ENCODE peak calls at places on chromosomes 13 and 19, in six cellular contexts. W is IMR-90, R is neuronal stem cell, V is mesenchymal stem cell, H is H1, Z is H9. Q is an unnamed sample.

GRCh38 chr19:18468517-18468916 is 30.6 kb upstream of the ISYNA1 start:
- DNase-seq in W (no peak), R (no peak), V (no peak), H (no peak), Z (no peak), Q (no peak)

GRCh38 chr19:8515317-8515716 is 1.4 kb upstream of the ZNF414 start:
- DNase-seq in W (no peak), R (no peak), V (no peak), H (no peak), Z (no peak), Q (no peak)

GRCh38 chr13:38686635-38687245 is at the start of gene FREM2:
- DNase-seq in W (no peak), R (peak; percentile 92), V (peak; percentile 47), H (peak; percentile 91), Z (peak; percentile 97), Q (peak; percentile 60)

GRCh38 chr13:53069800-53070199 is 41.2 kb downstream of the OLFM4 start:
- DNase-seq in W (no peak), R (no peak), V (no peak), H (no peak), Z (no peak), Q (no peak)

GRCh38 chr19:35414442-35414841 is 33.6 kb upstream of the FFAR2 start:
- DNase-seq in W (no peak), R (no peak), V (no peak), H (no peak), Z (no peak), Q (no peak)

GRCh38 chr13:77375554-77375953 is 48.7 kb upstream of the MYCBP2 start:
- DNase-seq in W (no peak), R (no peak), V (no peak), H (no peak), Z (no peak), Q (no peak)

GRCh38 chr13:105139380-105140285 is 1395.8 kb downstream of the EFNB2 start:
- DNase-seq in W (peak; percentile 62), R (no peak), V (peak; percentile 8), H (no peak), Z (peak; percentile 43), Q (peak; percentile 56)

GRCh38 chr13:19818223-19818842 is 35.6 kb upstream of the PSPC1 start:
- DNase-seq in W (no peak), R (peak; percentile 36), V (peak; percentile 28), H (peak; percentile 77), Z (peak; percentile 94), Q (peak; percentile 93)

GRCh38 chr19:48059331-48059730 is 15.5 kb upstream of the CABP5 start:
- DNase-seq in W (no peak), R (no peak), V (no peak), H (no peak), Z (no peak), Q (no peak)

GRCh38 chr13:98014766-98015165 is 61.3 kb downstream of the IPO5 start:
- DNase-seq in W (peak; percentile 93), R (no peak), V (peak; percentile 93), H (no peak), Z (no peak), Q (peak; percentile 54)

GRCh38 chr13:32632343-32632910 is 46.2 kb downstream of the PDS5B start:
- DNase-seq in W (no peak), R (no peak), V (no peak), H (no peak), Z (no peak), Q (no peak)

GRCh38 chr13:64935441-64935840 is 2294.7 kb downstream of the PCDH9 start:
- DNase-seq in W (no peak), R (no peak), V (no peak), H (no peak), Z (no peak), Q (no peak)

GRCh38 chr13:41470187-41470586 is 12.8 kb downstream of the RGCC start:
- DNase-seq in W (no peak), R (no peak), V (no peak), H (no peak), Z (no peak), Q (peak; percentile 37)

GRCh38 chr19:44653977-44654784 is 10.5 kb downstream of the PVR start:
- DNase-seq in W (peak; percentile 43), R (peak; percentile 23), V (peak; percentile 52), H (no peak), Z (peak; percentile 78), Q (peak; percentile 54)

GRCh38 chr19:34224996-34225658 is 29.2 kb upstream of the GARRE1 start:
- DNase-seq in W (peak; percentile 70), R (no peak), V (peak; percentile 39), H (no peak), Z (no peak), Q (no peak)

GRCh38 chr19:703329-703650 is 5.4 kb upstream of the PALM start:
- DNase-seq in W (no peak), R (no peak), V (no peak), H (no peak), Z (no peak), Q (no peak)
- H4K91ac ChIP-seq in W (no peak overlapping the region), R (no peak overlapping the region), V (no peak overlapping the region), H (peak overlapping the region; percentile 89), Z (no peak overlapping the region), Q (no peak overlapping the region)

GRCh38 chr13:48655291-48655690 is 1.6 kb downstream of the CYSLTR2 start:
- DNase-seq in W (no peak), R (no peak), V (no peak), H (no peak), Z (no peak), Q (no peak)
- H4K91ac ChIP-seq in W (no peak overlapping the region), R (no peak overlapping the region), V (no peak overlapping the region), H (no peak overlapping the region), Z (no peak overlapping the region), Q (peak overlapping the region; percentile 45)

GRCh38 chr13:87889241-87889640 is 218.1 kb downstream of the SLITRK5 start:
- DNase-seq in W (no peak), R (no peak), V (no peak), H (no peak), Z (no peak), Q (no peak)
- H4K91ac ChIP-seq in W (no peak overlapping the region), R (no peak overlapping the region), V (no peak overlapping the region), H (no peak overlapping the region), Z (no peak overlapping the region), Q (no peak overlapping the region)

GRCh38 chr19:31759359-31759758 is 410.1 kb upstream of the TSHZ3 start:
- DNase-seq in W (no peak), R (no peak), V (no peak), H (no peak), Z (no peak), Q (no peak)
- H4K91ac ChIP-seq in W (no peak overlapping the region), R (no peak overlapping the region), V (no peak overlapping the region), H (no peak overlapping the region), Z (no peak overlapping the region), Q (no peak overlapping the region)

DNA sequence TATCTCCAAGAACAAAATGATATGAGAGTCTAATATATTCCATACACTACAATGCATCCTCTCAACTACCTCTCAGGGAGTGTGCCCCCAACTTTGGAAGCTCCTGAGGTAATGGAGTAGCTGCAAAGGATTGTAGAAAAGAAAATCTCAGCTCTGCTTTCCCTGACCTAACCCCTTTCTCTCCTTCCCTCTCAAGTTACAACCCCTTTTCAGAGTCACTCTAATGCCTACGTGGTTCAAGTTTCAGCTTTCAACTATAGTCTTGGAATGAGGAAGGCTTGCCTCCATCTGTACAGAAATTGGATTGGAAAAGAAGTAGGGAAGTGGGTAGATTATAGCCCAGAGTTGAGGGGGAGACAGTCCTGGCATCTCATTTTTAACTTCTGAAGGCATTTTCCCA is 256.0 kb downstream of the PCDH9 start:
- DNase-seq in W (peak; percentile 13), R (no peak), V (no peak), H (no peak), Z (no peak), Q (no peak)
- H4K91ac ChIP-seq in W (no peak overlapping the region), R (no peak overlapping the region), V (no peak overlapping the region), H (no peak overlapping the region), Z (no peak overlapping the region), Q (no peak overlapping the region)

DNA sequence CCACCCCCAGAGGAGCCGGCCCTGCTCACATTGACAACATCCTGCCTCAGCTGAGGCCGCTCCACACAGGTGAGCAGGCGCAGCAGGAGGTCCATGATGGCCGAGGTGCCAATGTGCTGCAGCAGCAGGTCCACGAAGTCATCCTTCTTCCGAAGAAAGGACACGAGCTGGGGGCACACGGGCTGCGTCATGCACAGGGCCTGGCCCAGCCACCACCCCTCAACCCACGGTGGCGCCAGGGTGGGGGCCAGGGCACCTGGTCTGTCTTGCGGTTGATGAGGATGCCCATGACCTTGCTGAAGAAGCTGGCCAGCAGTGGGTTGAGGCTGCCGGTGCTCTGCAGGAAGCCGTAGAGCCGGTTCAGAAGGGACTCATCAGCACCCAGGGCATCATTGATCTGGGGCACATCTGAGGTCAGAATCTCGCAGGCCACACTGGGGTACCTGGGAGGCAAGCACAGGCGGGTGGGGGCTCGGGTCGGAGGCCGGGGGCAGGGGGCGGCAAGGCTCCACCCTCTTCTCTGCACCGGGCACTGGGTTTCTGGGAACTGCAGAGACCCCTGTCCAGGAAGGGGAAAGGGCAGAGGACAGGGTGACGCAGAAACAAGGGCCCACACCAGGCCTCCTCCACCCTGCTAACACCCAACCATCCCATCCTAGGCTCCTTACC is 13.4 kb downstream of the PPP6R1 start:
- DNase-seq in W (no peak), R (no peak), V (no peak), H (no peak), Z (no peak), Q (no peak)
- H4K91ac ChIP-seq in W (no peak overlapping the region), R (no peak overlapping the region), V (no peak overlapping the region), H (no peak overlapping the region), Z (no peak overlapping the region), Q (no peak overlapping the region)

DNA sequence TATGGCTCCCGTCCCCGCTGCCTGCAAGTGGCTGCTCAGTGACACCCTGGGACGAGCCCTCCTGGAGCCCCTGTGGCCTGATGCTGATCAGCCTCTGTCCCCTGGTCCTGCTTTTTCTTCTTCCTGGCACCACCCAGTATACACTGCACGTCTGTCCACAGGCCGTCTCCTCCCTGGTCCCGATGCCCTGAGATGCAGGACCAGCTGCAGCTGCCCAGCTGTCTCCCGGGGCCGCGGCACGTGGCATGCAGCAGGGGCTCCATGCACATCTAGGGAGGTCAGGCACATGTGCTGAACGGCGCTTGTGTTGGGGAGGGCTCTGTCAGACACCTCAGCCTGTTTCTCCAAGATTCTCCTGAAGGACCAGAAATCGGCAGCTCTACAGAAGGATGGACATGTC is 30.2 kb downstream of the ZFR2 start:
- DNase-seq in W (no peak), R (no peak), V (no peak), H (no peak), Z (no peak), Q (no peak)
- H4K91ac ChIP-seq in W (no peak overlapping the region), R (no peak overlapping the region), V (no peak overlapping the region), H (peak overlapping the region; percentile 66), Z (no peak overlapping the region), Q (no peak overlapping the region)

DNA sequence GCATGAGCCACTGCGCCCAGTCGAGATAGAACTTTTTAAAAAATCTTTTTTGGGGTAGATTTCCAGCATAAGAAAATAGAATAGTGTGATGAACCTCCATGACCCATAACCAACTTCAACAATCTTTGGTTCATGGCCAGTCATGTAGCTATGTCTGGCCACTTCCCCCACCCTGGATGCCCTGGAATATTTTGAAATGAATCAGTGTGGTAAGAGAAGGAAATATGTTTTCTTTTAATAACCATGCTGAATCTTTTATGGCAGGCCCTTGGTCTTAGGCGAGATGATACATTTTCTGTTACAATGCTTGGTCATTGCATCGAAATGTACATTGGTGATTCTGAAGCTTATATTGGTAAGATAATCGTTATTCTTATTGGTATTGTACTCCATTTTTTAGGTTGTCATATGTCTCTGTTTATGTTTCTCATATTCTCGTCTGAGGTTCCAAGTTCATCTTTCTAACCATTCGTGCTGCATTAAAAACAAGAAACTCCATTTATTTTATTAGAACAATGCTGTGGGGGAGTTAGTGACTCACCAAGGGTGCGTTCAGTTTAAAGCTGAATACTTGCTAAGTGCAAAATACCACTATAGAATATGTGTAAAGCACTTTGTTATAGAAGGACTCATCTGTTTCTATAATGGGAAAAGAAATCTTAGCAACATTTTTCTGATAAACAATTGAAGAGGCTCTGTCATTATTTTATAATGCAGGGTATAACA is 16.4 kb upstream of the UPF3A start:
- DNase-seq in W (peak; percentile 79), R (no peak), V (no peak), H (no peak), Z (no peak), Q (no peak)
- H4K91ac ChIP-seq in W (no peak overlapping the region), R (no peak overlapping the region), V (no peak overlapping the region), H (no peak overlapping the region), Z (no peak overlapping the region), Q (no peak overlapping the region)

Q was measured in trophoblast cell.